ENCODE peak calls at places on chromosomes 6 and 20, in eight cellular contexts. I, J, N, E, F, V, L and M are unnamed samples.

GRCh38 chr6:112956696-112957525 is 609.8 kb downstream of the RFPL4B start:
- DNase-seq in I (no peak), J (no peak), N (no peak), E (no peak), F (no peak), V (no peak), L (peak), M (no peak)

GRCh38 chr6:43924222-43924702 is 154.3 kb downstream of the VEGFA start:
- DNase-seq in I (no peak), J (peak), N (no peak), E (peak), F (peak), V (no peak), L (no peak), M (peak)

GRCh38 chr20:13809855-13810254 is 25.0 kb downstream of the NDUFAF5 start:
- DNase-seq in I (no peak), J (no peak), N (no peak), E (no peak), F (no peak), V (no peak), L (no peak), M (no peak)

GRCh38 chr6:140445474-140446004 is 1071.1 kb upstream of the CITED2 start:
- DNase-seq in I (no peak), J (no peak), N (no peak), E (no peak), F (no peak), V (no peak), L (no peak), M (no peak)

GRCh38 chr20:2890743-2891142 is 17.5 kb downstream of the PTPRA start:
- DNase-seq in I (no peak), J (no peak), N (no peak), E (no peak), F (no peak), V (no peak), L (peak), M (no peak)

GRCh38 chr6:62623851-62624532 is 338.0 kb upstream of the KHDRBS2 start:
- DNase-seq in I (no peak), J (no peak), N (no peak), E (no peak), F (no peak), V (no peak), L (no peak), M (no peak)

GRCh38 chr6:138443979-138444378 is 40.0 kb downstream of the HEBP2 start:
- DNase-seq in I (no peak), J (no peak), N (no peak), E (no peak), F (no peak), V (no peak), L (no peak), M (no peak)

GRCh38 chr20:43955244-43956191 is 40.9 kb downstream of the TOX2 start:
- DNase-seq in I (peak), J (no peak), N (peak), E (no peak), F (no peak), V (no peak), L (no peak), M (no peak)

GRCh38 chr6:72621243-72622093 is at the start of gene KCNQ5:
- DNase-seq in I (no peak), J (no peak), N (no peak), E (no peak), F (no peak), V (peak), L (peak), M (no peak)

GRCh38 chr20:3392756-3393155 is 14.7 kb downstream of the DNAAF9 start:
- DNase-seq in I (no peak), J (no peak), N (no peak), E (no peak), F (no peak), V (no peak), L (no peak), M (no peak)

GRCh38 chr6:163835772-163836171 is 421.3 kb downstream of the QKI start:
- DNase-seq in I (no peak), J (no peak), N (no peak), E (no peak), F (no peak), V (no peak), L (no peak), M (no peak)

GRCh38 chr20:46206025-46206424 is 87.9 kb downstream of the CD40 start:
- DNase-seq in I (no peak), J (no peak), N (peak), E (peak), F (peak), V (peak), L (peak), M (peak)

GRCh38 chr6:32501016-32501415 is 29.1 kb downstream of the HLA-DRB5 start:
- DNase-seq in I (no peak), J (no peak), N (no peak), E (no peak), F (no peak), V (no peak), L (no peak), M (no peak)
- H3K4me3 ChIP-seq in I (no peak), J (no peak), N (no peak), E (no peak), F (no peak), V (no peak), L (no peak), M (no peak)

DNA sequence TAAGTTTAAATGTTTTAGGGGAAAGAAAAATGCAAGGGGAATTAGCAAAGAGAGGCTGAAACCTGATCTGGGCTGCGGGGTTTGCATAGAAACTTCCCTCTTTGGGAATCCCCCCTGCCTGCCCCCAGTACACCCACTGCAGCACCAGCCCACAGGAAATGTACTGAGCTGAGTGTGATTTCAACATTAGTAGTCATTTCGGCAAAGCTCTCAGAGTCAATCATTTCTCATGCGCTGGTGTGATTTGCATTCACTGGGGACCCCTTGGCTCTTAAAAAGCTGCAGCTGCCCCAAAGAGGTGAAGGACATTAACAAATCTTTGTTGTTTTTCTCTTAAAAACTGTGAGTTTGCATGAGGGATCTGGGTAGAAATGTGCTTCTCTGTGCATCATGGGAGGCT is 859.3 kb downstream of the MAFB start:
- DNase-seq in I (no peak), J (no peak), N (no peak), E (no peak), F (no peak), V (no peak), L (no peak), M (no peak)
- TF ChIP-seq POLR2AphosphoS5 in I (no peak), J (no peak), N (no peak), E (no peak), F (no peak), V (no peak), L (no peak), M (no peak)

DNA sequence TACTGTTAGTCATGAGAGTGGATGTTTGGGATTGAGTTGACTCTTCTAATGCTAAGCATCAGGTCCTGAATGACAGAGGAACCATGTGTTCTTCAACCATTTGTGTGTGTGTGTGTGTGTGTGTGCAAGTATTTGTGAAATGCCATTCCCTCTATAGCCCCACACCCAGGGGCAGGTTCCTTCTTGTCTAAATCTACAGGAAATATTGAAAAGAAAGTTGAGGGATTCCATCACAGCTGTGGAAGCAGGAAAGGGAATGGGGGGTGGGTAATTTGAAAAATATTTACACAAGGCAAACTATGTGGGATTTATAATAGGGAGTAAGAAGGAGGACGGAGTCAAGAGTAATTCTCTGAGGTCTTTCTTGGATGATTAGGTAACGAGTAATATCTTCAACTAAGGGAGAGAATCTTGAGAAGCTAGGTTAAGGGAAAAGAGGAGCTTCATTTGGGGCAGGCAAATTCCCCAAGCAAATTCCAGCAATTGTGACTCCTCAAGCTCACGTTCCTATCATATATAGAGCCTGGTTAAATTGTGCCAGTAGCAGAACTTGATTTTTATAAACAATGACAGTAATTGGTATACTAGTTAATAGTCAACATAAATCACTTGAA is 113.5 kb upstream of the SGK1 start:
- DNase-seq in I (no peak), J (no peak), N (no peak), E (no peak), F (no peak), V (no peak), L (no peak), M (no peak)
- H3K4me3 ChIP-seq in I (no peak), J (no peak), N (no peak), E (no peak), F (no peak), V (no peak), L (no peak), M (no peak)

GRCh38 chr6:26213334-26214075 is 126.3 kb downstream of the HFE start:
- DNase-seq in I (no peak), J (no peak), N (no peak), E (no peak), F (no peak), V (no peak), L (no peak), M (no peak)
- TF ChIP-seq POLR2AphosphoS5 in I (no peak), J (no peak), N (no peak), E (no peak), F (no peak), V (no peak), L (peak), M (no peak)

DNA sequence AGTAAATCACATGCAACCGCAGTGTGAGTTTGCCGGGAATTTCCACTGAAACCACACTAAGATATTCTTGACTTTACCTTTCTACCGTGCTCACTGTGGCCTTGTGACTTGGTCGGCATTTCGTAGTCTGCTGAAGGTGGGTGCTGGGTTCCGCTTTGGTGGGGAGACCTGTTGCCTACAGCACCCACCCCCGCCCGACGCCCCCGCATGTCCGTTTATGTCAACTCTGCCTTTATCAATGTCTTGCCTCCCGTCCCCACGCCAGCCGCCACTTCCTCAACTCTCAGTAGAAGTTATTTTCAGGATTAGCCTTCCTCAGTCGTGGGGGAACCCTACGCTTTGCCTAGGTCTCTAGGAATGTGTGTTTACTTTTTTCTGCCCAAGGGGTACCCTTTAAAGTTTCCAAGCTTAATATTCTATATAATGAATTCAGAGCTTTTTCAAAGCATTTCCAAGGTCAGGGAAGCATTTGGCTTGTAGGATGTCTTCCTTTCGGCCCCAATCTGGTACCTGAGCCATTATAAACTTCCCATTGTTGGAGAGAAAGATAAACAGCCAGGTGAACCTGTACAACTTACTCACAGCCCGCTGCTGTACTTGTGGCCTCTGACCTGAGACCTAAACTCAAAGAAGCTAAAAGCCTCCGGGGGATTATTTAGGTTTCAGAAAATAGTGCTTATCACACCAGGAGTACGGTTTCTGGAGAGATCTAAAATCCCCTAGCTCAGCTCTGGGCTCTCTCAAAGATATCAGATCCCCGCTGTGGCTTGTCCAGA is 54.2 kb downstream of the TBC1D7 start:
- DNase-seq in I (no peak), J (no peak), N (no peak), E (no peak), F (peak), V (peak), L (peak), M (peak)
- H3K4me3 ChIP-seq in I (no peak), J (no peak), N (no peak), E (no peak), F (peak), V (no peak), L (peak), M (peak)

DNA sequence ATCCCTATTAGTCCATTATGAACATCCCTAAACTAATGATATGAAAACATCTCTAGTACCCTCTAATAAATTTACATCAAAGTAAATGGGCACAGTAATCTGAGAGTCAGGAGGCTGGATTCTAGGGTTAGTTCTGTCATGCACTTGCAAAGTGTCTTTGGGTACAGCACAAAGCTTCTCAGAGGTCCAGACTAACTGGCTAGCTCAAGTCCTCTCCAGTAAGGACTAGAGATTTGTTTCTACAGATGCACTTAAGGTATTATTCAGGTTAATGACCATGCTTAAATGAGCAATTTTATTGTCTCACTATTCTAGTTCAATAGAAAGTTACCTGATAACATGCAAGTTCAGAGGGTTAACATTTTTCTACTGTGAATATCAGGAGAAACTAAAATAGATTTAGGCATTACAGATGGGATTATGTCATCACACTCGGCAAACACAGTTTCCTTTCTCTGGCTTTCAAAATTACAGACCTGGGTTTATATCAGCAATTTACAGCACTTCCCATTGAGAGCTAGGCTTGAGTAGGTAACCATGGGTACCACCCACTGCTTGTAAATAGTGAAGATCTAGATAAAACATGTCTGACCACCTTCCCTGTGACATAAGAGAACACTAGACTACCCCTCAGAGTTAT is 402.9 kb upstream of the RUNX2 start:
- DNase-seq in I (no peak), J (no peak), N (no peak), E (no peak), F (no peak), V (no peak), L (peak), M (no peak)
- TF ChIP-seq POLR2AphosphoS5 in I (no peak), J (no peak), N (no peak), E (no peak), F (no peak), V (no peak), L (no peak), M (no peak)

GRCh38 chr20:21090738-21091120 is 15.4 kb downstream of the LINC00237 start:
- DNase-seq in I (no peak), J (no peak), N (no peak), E (no peak), F (no peak), V (no peak), L (no peak), M (no peak)
- H3K4me3 ChIP-seq in I (no peak), J (no peak), N (no peak), E (no peak), F (no peak), V (no peak), L (no peak), M (no peak)

DNA sequence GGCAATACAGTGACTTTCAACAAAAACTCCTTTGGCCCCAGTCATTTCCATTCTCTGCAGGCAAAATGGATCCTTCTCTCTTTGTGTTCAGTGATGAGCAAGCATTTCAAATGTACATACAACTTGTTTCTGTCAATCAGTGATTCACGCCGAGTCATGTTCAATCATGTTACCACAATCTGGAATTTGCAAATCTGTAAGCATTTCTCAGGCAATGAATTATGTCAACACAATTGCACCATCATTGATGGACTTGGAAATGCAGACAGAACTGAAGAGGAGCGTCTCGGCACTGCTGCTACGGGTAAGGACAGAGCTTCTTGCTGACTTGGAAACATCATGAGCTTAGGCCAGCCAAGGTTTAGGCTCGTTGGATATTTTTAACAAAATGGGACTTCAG is 132.8 kb upstream of the AGPAT4 start:
- DNase-seq in I (peak), J (no peak), N (no peak), E (no peak), F (no peak), V (no peak), L (no peak), M (no peak)
- TF ChIP-seq POLR2AphosphoS5 in I (no peak), J (no peak), N (no peak), E (no peak), F (no peak), V (no peak), L (no peak), M (no peak)

DNA sequence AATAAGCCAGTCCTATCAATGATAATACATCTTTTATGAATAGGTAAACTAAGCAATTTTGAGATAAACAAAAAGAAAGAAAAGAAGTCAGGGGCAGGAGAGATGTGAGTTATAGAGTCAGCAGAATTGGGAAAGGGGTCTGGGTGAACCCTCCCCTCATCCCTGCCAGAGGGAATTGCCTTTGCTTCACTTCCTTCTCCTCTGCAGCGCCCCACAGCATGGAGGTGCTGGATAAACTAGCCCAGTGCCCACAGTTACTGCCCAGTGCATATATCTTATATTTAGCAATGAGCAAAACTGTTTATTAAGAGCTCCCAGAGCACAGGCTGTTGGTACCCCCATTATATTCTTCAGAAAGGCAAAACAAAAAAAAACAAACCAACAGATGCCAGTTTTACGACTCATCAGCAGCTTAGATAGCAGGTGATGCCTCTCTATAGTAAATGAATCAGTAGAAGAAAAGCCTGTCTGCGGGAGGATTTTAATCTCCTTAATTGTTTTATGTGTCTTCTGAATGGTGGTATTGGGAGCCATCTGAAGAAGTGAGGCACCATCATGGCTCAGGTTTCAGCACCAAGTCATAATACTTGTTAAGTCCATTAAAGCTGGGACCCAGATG is 419.2 kb downstream of the EPM2A start:
- DNase-seq in I (no peak), J (no peak), N (no peak), E (no peak), F (no peak), V (no peak), L (no peak), M (no peak)
- H3K4me3 ChIP-seq in I (no peak), J (no peak), N (no peak), E (no peak), F (no peak), V (no peak), L (no peak), M (no peak)

GRCh38 chr20:49318430-49319203 is 40.8 kb upstream of the ZNFX1 start:
- DNase-seq in I (no peak), J (no peak), N (no peak), E (no peak), F (no peak), V (no peak), L (no peak), M (peak)
- TF ChIP-seq POLR2AphosphoS5 in I (no peak), J (no peak), N (no peak), E (no peak), F (no peak), V (no peak), L (no peak), M (no peak)